ENCODE peak calls at places on chromosomes 13 and 19, in eight cellular contexts. V is CD4-positive, alpha-beta memory T cell; I is effector memory CD4-positive, alpha-beta T cell; E is CD8-positive, alpha-beta T cell; Z is OCI-LY7; T is cardiac muscle cell; J is aorta; W is K562. L is an unnamed sample. For H3K9me3 and H3K4me1, the result is how much of the 10 kb centered on the place peaks cover.

GRCh38 chr19:5742051-5742450 is 21.6 kb downstream of the CATSPERD start:
- DNase-seq in E (no peak), I (no peak), Z (no peak), T (no peak), J (no peak), V (no peak), W (no peak), L (no peak)

GRCh38 chr19:42292963-42293362 is 9.0 kb upstream of the PRR19 start:
- DNase-seq in J (peak), W (no peak), Z (no peak), E (no peak), T (no peak), I (no peak), V (no peak), L (no peak)

GRCh38 chr13:71417205-71417604 is 449.8 kb downstream of the DACH1 start:
- DNase-seq in V (no peak), J (no peak), I (no peak), T (no peak), Z (no peak), E (no peak), W (no peak), L (no peak)

GRCh38 chr13:77213644-77214043 is 113.2 kb downstream of the MYCBP2 start:
- DNase-seq in J (no peak), I (no peak), V (no peak), W (no peak), T (no peak), E (no peak), Z (no peak), L (no peak)

GRCh38 chr19:40750035-40750284 is 317 bp downstream of the ACTMAP start:
- DNase-seq in E (no peak), Z (no peak), I (no peak), J (no peak), V (no peak), T (no peak), W (no peak), L (no peak)

GRCh38 chr19:33301900-33302174 is 497 bp downstream of the CEBPA start:
- DNase-seq in Z (no peak), W (no peak), V (no peak), J (no peak), T (peak), I (no peak), E (no peak), L (no peak)

GRCh38 chr13:45333973-45334922 is 6.7 kb downstream of the TPT1 start:
- DNase-seq in J (no peak), I (peak), E (peak), Z (peak), W (no peak), V (peak), T (no peak), L (peak)

GRCh38 chr19:290539-291521 is at the start of gene PLPP2:
- DNase-seq in J (no peak), W (peak), T (no peak), I (no peak), V (no peak), Z (no peak), E (peak), L (no peak)

GRCh38 chr13:73598021-73598712 is 536.0 kb downstream of the KLF12 start:
- DNase-seq in J (no peak), Z (no peak), W (no peak), V (no peak), I (no peak), E (no peak), T (no peak), L (no peak)

GRCh38 chr19:6808494-6808893 is 36.0 kb downstream of the VAV1 start:
- DNase-seq in V (no peak), W (no peak), I (no peak), E (no peak), Z (no peak), J (no peak), T (no peak), L (no peak)
- H3K9me3 ChIP-seq in V (under half), W (under half), I (under half), E (under half), Z (under half), J (under half), T (under half), L (under half)

DNA sequence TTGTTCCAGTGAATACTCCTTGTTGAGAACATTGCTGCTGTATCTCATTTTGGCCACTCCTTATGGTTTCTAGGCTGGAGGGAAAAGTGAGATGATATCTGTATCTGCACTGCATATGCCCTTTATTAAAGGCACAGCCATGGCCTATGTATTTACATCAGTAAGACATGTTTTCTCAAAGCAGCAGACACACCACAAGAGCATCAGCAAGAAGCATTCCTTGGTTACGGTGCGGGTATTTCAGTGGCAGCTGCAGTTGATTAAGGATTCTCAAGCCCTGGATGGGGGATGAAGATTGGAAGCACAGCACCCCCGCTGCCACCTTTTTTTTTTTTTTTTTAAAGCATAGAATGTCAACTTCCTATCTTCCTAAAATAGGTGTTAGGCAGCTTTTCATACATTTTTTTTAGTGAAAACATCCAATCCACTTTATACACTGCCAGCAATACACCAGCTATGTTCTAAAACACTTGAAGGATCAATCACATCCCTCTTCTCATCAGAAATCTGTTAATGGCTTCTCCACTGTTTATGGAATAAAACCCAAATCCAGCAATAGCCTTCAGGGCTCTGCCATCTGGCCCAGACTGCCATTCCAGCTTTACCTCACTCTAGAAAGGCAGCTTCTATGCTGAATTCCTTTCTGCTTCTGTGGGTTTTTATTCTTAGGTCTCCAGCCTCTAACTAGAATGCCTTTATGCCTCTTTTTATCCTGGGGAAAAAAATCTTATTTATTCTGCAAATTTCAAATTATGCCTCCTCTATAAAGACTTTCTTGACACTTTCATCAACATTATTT is 331.0 kb downstream of the DNAJC15 start:
- DNase-seq in W (no peak), Z (no peak), I (no peak), J (no peak), E (no peak), V (no peak), T (no peak), L (no peak)
- H3K4me1 ChIP-seq in W (under half), Z (under half), I (under half), J (under half), E (under half), V (under half), T (under half), L (under half)

GRCh38 chr19:45790942-45791341 is 1.7 kb downstream of the DMWD start:
- DNase-seq in W (no peak), E (peak), J (no peak), T (no peak), I (peak), Z (no peak), V (peak), L (no peak)
- H3K4me3 ChIP-seq in W (no peak), E (no peak), J (no peak), T (peak), I (no peak), Z (peak), V (no peak), L (peak)

GRCh38 chr19:44496711-44497110 is 3.6 kb downstream of the ZNF180 start:
- DNase-seq in I (no peak), W (no peak), J (no peak), E (no peak), V (no peak), T (no peak), Z (no peak), L (no peak)

GRCh38 chr19:44499962-44500949 is at the start of gene ZNF180:
- DNase-seq in T (peak), W (peak), V (peak), I (peak), J (peak), E (peak), Z (peak), L (peak)

GRCh38 chr19:44499559-44499958 is 763 bp downstream of the ZNF180 start:
- DNase-seq in W (no peak), J (no peak), T (no peak), V (no peak), Z (no peak), E (no peak), I (no peak), L (no peak)

GRCh38 chr19:44498988-44499387 is 1.3 kb downstream of the ZNF180 start:
- DNase-seq in E (no peak), W (no peak), V (no peak), Z (no peak), I (no peak), T (no peak), J (no peak), L (no peak)
- H3K9me3 ChIP-seq in E (under half), W (under half), V (under half), Z (under half), I (under half), T (under half), J (under half), L (half or more)

DNA sequence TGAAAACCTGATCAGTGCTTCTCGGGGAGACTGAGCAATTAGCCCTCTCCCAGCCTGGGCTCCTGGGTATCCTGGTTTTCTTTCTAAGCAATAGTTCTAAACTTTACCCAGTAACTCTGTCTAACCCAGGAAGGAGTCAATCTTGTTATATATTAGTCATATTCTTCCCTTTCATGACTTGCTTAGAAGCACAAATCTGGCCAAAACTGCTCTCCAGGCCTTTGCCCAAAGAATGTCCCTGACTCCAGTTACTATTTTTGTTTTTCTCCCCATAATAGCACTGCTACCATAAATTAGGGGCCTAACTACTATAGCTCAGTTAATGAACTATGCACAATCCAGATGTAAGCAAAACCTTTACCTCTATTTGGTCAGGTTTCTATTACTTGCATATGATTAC is 355.8 kb upstream of the HTR2A start:
- DNase-seq in E (no peak), V (no peak), J (no peak), I (no peak), Z (no peak), T (no peak), W (no peak), L (no peak)
- H3K4me1 ChIP-seq in E (under half), V (under half), J (under half), I (under half), Z (under half), T (under half), W (under half), L (under half)

GRCh38 chr13:59299584-59299983 is 864.1 kb downstream of the DIAPH3 start:
- DNase-seq in V (no peak), J (no peak), I (no peak), Z (no peak), W (no peak), E (no peak), T (no peak), L (no peak)
- H3K4me3 ChIP-seq in V (no peak), J (no peak), I (no peak), Z (no peak), W (no peak), E (no peak), T (no peak), L (no peak)

DNA sequence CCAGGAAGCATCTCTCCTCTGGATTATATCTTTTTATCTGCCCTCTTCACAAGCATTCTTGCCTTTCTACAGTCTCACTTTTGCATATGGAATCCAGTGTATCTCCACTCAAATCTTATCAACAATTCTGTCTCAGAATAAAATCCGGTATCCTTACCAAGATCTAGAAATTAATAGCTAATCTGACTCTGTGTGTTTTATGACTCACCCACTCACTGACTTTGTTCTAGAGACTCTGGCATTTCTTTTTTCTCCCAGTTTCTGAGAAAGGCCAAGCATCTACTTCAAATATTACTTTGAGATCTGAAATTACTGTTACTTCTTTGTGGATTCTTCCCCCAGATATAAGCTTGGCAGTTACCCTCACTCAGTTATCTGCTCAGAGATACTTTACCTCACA is 913.5 kb upstream of the ATXN8OS start:
- DNase-seq in W (no peak), E (no peak), T (no peak), Z (no peak), I (no peak), V (no peak), J (no peak), L (no peak)
- H3K9me3 ChIP-seq in W (under half), E (under half), T (under half), Z (under half), I (under half), V (under half), J (under half), L (under half)

GRCh38 chr13:114319441-114319871 is 5.2 kb downstream of the CHAMP1 start:
- DNase-seq in Z (no peak), J (no peak), E (no peak), T (no peak), I (no peak), W (no peak), V (no peak), L (no peak)

GRCh38 chr13:114315074-114315785 is 927 bp downstream of the CHAMP1 start:
- DNase-seq in T (no peak), E (no peak), W (no peak), Z (peak), I (no peak), J (no peak), V (peak), L (peak)

GRCh38 chr13:114320065-114320464 is 5.8 kb downstream of the CHAMP1 start:
- DNase-seq in V (no peak), I (no peak), J (no peak), T (no peak), E (no peak), W (no peak), Z (no peak), L (no peak)

GRCh38 chr13:114321256-114321655 is 7.0 kb downstream of the CHAMP1 start:
- DNase-seq in J (no peak), Z (no peak), W (no peak), V (no peak), I (no peak), T (no peak), E (no peak), L (no peak)

DNA sequence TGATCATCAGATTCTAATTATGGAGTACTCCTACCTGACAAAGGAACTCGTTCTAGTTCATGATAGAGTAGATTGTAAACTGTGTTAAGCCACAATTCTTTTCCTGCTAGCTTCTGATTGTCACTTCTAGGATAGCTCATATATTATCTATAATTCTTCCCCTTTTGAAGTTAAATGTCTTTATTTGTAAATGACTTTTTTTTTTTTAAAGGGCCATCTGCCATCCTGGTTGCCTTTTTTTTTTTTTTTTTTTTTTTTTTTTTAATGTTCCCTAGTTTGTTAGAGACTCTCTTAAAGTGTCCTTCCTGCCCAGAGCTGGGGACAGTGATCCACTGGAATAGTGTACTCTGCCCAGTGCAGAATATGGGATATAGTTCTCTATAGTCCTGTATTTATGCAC is 4.3 kb downstream of the CHAMP1 start:
- DNase-seq in Z (no peak), W (no peak), T (no peak), I (no peak), J (no peak), V (no peak), E (no peak), L (no peak)
- H3K4me1 ChIP-seq in Z (under half), W (under half), T (under half), I (under half), J (under half), V (half or more), E (under half), L (under half)

DNA sequence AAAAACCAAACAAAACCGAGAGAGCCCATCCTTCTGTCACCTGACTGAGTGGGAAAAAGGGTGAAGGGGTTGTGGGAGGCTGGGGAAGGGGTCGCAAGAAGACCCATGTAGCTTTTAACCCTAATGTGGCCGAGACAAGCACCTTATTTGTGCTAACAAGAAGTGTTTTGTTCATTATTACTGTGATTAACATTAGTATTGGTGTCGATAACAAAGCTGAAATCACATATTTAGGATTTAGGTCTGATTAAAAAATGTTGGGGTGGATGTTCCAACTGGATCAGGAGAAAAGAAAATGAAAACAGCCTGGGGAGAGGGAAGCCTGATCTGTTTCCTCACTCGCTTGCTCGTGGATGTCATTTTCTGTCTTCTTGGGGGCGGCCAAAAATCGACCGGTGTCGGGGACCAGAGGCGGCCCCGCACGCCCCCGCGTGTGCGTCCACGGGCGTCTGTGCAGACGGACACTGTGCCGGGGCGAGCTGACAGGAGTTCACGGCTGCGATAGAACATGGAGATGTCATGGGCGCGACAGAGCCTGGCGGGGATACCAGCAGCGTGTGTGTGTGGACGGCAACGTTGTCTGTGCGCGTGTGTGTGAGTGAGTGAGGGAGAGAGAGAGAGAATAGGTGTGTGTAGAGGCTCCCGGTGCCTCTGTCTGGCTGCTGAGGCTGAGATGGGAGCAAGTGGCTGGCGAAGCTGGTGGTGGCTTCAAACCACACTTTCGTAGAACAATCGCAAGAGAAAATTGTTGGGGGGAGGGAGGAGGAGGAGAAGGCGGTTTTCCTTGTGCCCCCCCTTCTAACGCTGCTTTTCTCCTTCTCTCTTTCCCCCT is 29.1 kb downstream of the NFIX start:
- DNase-seq in W (no peak), V (no peak), T (no peak), Z (no peak), J (no peak), E (no peak), I (no peak), L (no peak)
- H3K4me3 ChIP-seq in W (no peak), V (no peak), T (no peak), Z (no peak), J (peak), E (peak), I (peak), L (no peak)

GRCh38 chr19:52451241-52451640 is 2.1 kb upstream of the ZNF578 start:
- DNase-seq in I (no peak), T (no peak), V (no peak), J (no peak), W (no peak), Z (no peak), E (no peak), L (no peak)

DNA sequence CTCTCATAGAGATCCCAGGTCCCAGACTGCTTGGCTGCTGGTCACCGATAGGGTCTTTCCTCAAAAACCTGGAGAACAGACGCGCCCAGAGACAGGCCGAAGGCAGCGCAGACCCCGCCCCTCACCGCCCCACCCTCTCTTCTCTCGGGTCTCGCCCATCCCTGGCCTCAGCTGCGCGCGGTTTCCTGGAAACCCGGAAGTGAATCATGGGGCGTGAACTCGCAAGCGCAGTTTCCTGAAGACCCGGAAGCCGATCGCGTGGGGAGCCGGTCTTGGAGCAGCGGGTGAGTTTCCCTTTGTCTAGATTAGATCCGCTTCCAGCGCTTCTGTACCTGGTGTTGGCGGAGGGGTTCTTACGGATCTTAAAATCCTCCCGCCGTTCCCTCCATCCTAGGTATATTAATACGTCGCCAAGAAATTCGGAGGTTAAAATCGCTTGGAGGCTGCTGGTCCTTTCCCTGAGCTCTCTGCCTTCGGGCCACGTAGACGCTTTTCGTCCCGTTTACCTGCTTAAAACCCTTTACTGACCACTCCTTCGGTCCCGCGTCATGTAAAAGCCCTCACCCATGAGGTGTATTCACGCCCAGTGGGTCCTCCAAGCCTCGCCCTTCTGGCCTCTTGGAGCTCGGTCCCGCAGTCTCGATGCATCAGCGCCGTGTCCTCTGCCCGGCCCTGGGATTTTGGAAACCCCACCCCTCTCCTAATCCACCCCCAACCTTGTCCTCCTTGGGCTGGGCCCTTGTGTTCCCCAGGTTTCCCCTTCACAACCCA is at the start of gene ZNF578:
- DNase-seq in J (peak), V (peak), I (peak), Z (no peak), T (peak), E (peak), W (peak), L (peak)
- H3K9me3 ChIP-seq in J (under half), V (half or more), I (under half), Z (under half), T (under half), E (under half), W (under half), L (half or more)

L was measured in CD4-positive, CD25-positive, alpha-beta regulatory T cell.